ENCODE peak calls at places on chromosomes 12 and 14, in ten cellular contexts. H is pancreas; M is fibroblast of lung; Z is heart left ventricle; N is psoas muscle; B is CD8-positive, alpha-beta memory T cell; U is tibial nerve; L is heart right ventricle; X is HL-60; W is HCT116. O is an unnamed sample.

GRCh38 chr14:105894125-105894977 is 368.0 kb downstream of the TMEM121 start:
- DNase-seq in H (peak), M (no peak), Z (peak), N (peak), B (no peak), U (peak), L (no peak), X (no peak), W (no peak), O (no peak)

GRCh38 chr14:91129261-91129660 is 15.4 kb downstream of the DGLUCY start:
- DNase-seq in H (no peak), M (no peak), Z (no peak), N (no peak), B (no peak), U (no peak), L (no peak), X (no peak), W (no peak), O (no peak)

GRCh38 chr14:103641181-103641580 is 12.2 kb downstream of the KLC1 start:
- DNase-seq in H (no peak), M (peak), Z (no peak), N (no peak), B (no peak), U (no peak), L (no peak), X (no peak), W (no peak), O (no peak)

GRCh38 chr14:73739174-73739898 is 25.2 kb upstream of the PNMA1 start:
- DNase-seq in H (no peak), M (no peak), Z (peak), N (no peak), B (no peak), U (no peak), L (no peak), X (no peak), W (no peak), O (no peak)

GRCh38 chr14:38238332-38238731 is 17.6 kb downstream of the CLEC14A start:
- DNase-seq in H (no peak), M (peak), Z (no peak), N (no peak), B (no peak), U (no peak), L (no peak), X (no peak), W (no peak), O (no peak)

GRCh38 chr14:77641534-77642341 is 25.3 kb upstream of the SPTLC2 start:
- DNase-seq in H (peak), M (peak), Z (peak), N (peak), B (peak), U (peak), L (peak), X (peak), W (no peak), O (no peak)

GRCh38 chr14:102917469-102918211 is 4.8 kb upstream of the AMN start:
- DNase-seq in H (peak), M (peak), Z (no peak), N (peak), B (peak), U (peak), L (peak), X (peak), W (peak), O (peak)

GRCh38 chr14:37592288-37593274 is 2.5 kb downstream of the FOXA1 start:
- DNase-seq in H (no peak), M (no peak), Z (no peak), N (no peak), B (no peak), U (no peak), L (no peak), X (no peak), W (no peak), O (no peak)

GRCh38 chr12:4353785-4354208 is 25.7 kb downstream of the FGF23 start:
- DNase-seq in H (no peak), M (no peak), Z (no peak), N (no peak), B (peak), U (no peak), L (no peak), X (no peak), W (no peak), O (no peak)

GRCh38 chr12:89064780-89065179 is 287.5 kb downstream of the DUSP6 start:
- DNase-seq in H (no peak), M (peak), Z (no peak), N (no peak), B (no peak), U (no peak), L (no peak), X (no peak), W (peak), O (no peak)

DNA sequence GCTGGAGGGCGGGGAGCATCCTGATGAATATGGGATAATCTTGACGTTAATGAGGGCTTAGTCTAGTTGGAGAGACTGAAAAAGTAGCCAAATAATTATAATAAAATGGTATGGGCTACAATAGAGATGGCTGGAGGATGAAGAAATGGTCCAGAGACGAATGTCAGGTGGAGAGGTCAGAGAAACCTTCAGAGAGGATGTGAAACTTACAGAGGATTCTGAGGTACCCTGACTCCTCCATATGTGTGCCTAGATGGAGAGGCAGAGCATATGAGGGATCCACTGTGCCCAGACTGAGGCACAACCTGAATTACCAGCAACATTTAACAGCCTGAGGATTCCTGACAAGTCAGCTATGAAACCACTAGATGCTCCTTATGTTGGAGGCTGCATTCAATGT is 417.0 kb downstream of the ATP23 start:
- DNase-seq in H (no peak), M (no peak), Z (no peak), N (no peak), B (no peak), U (no peak), L (no peak), X (no peak), W (no peak), O (no peak)
- H3K27ac ChIP-seq in H (no peak), M (no peak), Z (no peak), N (no peak), B (no peak), U (no peak), L (no peak), X (no peak), W (no peak), O (no peak)

DNA sequence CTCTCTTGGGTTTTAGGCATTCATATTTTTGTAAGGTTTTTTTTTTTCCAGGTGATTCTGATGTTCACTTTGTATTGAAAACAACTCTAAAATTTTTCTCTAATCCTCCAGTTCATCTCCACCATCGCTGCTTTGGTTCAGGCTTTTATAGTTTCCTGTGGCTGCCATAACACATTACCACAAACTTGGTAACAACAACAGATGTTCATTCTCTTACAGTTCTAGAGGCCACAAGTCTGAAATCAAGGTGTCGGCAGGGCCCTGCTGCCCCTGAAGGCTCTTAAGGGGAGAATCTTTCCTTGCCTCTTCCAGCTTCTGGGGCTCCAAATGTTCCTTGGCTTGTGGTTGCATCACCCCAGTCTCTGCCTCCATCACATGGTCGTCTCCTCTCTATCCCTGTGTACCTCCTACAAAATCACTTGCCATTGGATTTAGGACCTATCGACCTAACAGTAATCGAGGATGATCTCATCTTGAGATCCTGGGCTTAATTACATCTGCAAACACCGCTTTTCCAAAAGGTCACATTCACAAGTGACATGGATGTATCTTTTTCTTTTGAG is 55.2 kb downstream of the PELI2 start:
- DNase-seq in H (no peak), M (no peak), Z (no peak), N (no peak), B (no peak), U (no peak), L (no peak), X (no peak), W (no peak), O (no peak)
- H3K27ac ChIP-seq in H (peak), M (no peak), Z (peak), N (no peak), B (no peak), U (peak), L (no peak), X (no peak), W (no peak), O (no peak)

GRCh38 chr12:52579468-52580450 is 6.1 kb upstream of the KRT74 start:
- DNase-seq in H (no peak), M (no peak), Z (no peak), N (no peak), B (no peak), U (no peak), L (no peak), X (no peak), W (no peak), O (no peak)
- H3K27ac ChIP-seq in H (no peak), M (no peak), Z (no peak), N (no peak), B (no peak), U (no peak), L (no peak), X (no peak), W (no peak), O (no peak)

GRCh38 chr12:108714866-108715265 is 16.5 kb downstream of the CORO1C start:
- DNase-seq in H (no peak), M (no peak), Z (no peak), N (no peak), B (no peak), U (no peak), L (no peak), X (no peak), W (no peak), O (no peak)

GRCh38 chr12:108712925-108713203 is 18.5 kb downstream of the CORO1C start:
- DNase-seq in H (no peak), M (no peak), Z (no peak), N (no peak), B (no peak), U (no peak), L (no peak), X (no peak), W (no peak), O (no peak)

GRCh38 chr12:108720757-108721514 is 10.4 kb downstream of the CORO1C start:
- DNase-seq in H (no peak), M (peak), Z (no peak), N (no peak), B (no peak), U (no peak), L (no peak), X (no peak), W (no peak), O (no peak)

GRCh38 chr12:108713471-108713870 is 17.8 kb downstream of the CORO1C start:
- DNase-seq in H (no peak), M (no peak), Z (no peak), N (no peak), B (no peak), U (no peak), L (no peak), X (no peak), W (no peak), O (no peak)

DNA sequence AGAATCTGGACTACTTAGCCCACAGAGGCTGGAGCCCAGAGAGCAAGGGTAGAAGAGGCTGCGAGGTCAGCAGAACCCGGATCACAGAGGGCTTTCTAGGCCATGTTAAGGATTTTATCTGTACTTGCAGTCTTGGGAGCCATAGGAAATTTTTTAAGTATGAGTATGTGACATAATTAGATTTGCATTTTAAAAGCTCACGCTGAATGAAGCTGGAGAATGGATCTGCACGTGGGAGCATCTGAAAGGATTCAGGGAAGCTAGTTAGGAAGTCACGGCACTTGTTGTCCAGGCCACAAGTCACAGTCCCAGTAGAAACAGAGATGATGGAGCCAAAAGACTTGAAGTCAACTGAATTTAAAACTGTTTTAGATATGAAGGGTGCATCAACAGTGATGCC is 14.1 kb downstream of the CORO1C start:
- DNase-seq in H (no peak), M (no peak), Z (no peak), N (no peak), B (no peak), U (no peak), L (no peak), X (no peak), W (no peak), O (no peak)
- H3K27ac ChIP-seq in H (no peak), M (no peak), Z (no peak), N (no peak), B (no peak), U (no peak), L (peak), X (no peak), W (no peak), O (no peak)

DNA sequence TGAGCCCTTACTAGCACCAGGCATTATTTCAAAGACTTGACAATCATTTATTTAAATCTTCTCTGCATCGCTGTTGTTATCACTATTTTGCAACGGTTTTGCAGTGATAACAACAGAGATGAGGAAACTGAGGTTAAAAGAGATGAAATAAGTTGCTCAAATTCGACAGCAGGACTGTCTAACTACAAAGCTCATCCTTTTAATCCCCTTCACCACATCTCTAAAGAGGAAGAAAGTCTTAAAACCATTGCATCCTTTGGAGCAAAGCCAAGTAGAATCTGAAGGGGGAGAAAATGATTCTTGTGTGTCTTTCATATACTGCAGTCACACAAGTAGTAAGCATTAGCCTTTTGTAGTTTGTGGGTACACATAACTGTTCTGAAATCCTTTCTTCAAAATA is 14.8 kb upstream of the ETNK1 start:
- DNase-seq in H (no peak), M (no peak), Z (no peak), N (no peak), B (no peak), U (no peak), L (no peak), X (peak), W (no peak), O (no peak)
- H3K27ac ChIP-seq in H (no peak), M (no peak), Z (no peak), N (no peak), B (no peak), U (no peak), L (no peak), X (no peak), W (no peak), O (no peak)

GRCh38 chr12:8894378-8894777 is 19.9 kb upstream of the PHC1 start:
- DNase-seq in H (no peak), M (no peak), Z (no peak), N (no peak), B (no peak), U (no peak), L (no peak), X (no peak), W (no peak), O (no peak)
- H3K27ac ChIP-seq in H (no peak), M (no peak), Z (no peak), N (no peak), B (no peak), U (no peak), L (no peak), X (no peak), W (no peak), O (no peak)

O was measured in caudate nucleus.